ENCODE peak calls at places on chromosomes 16 and 17, in five cellular contexts. One of them, this sample, is unnamed. For H3K36me3, the result is how much of the 10 kb centered on the place peaks cover.

GRCh38 chr17:46766493-46767491 is 51.7 kb downstream of the WNT3 start:
- DNase-seq in cardiac muscle cell: no peak
- DNase-seq in CD8-positive, alpha-beta memory T cell: no peak
- DNase-seq in brain microvascular endothelial cell: no peak
- DNase-seq in PC-9: no peak
- DNase-seq in this sample: peak

GRCh38 chr16:3155972-3156371 is 21.1 kb downstream of the ZNF213 start:
- DNase-seq in cardiac muscle cell: no peak
- DNase-seq in CD8-positive, alpha-beta memory T cell: no peak
- DNase-seq in brain microvascular endothelial cell: no peak
- DNase-seq in PC-9: no peak
- DNase-seq in this sample: no peak

GRCh38 chr16:66603537-66604375 is 748 bp upstream of the CMTM3 start:
- DNase-seq in cardiac muscle cell: peak
- DNase-seq in CD8-positive, alpha-beta memory T cell: peak
- DNase-seq in brain microvascular endothelial cell: peak
- DNase-seq in PC-9: peak
- DNase-seq in this sample: peak

GRCh38 chr16:81069063-81069462 is 8.0 kb downstream of the C16orf46 start:
- DNase-seq in cardiac muscle cell: no peak
- DNase-seq in CD8-positive, alpha-beta memory T cell: no peak
- DNase-seq in brain microvascular endothelial cell: no peak
- DNase-seq in PC-9: no peak
- DNase-seq in this sample: no peak

GRCh38 chr17:55735784-55736405 is 13.2 kb upstream of the TMEM100 start:
- DNase-seq in cardiac muscle cell: peak
- DNase-seq in CD8-positive, alpha-beta memory T cell: no peak
- DNase-seq in brain microvascular endothelial cell: peak
- DNase-seq in PC-9: peak
- DNase-seq in this sample: peak

GRCh38 chr16:14374451-14375131 is 255.5 kb downstream of the PARN start:
- DNase-seq in cardiac muscle cell: peak
- DNase-seq in CD8-positive, alpha-beta memory T cell: no peak
- DNase-seq in brain microvascular endothelial cell: no peak
- DNase-seq in PC-9: no peak
- DNase-seq in this sample: no peak

GRCh38 chr17:68457168-68457538 is at the start of gene WIPI1:
- DNase-seq in cardiac muscle cell: no peak
- DNase-seq in CD8-positive, alpha-beta memory T cell: no peak
- DNase-seq in brain microvascular endothelial cell: no peak
- DNase-seq in PC-9: no peak
- DNase-seq in this sample: peak

GRCh38 chr16:15983898-15984297 is 34.5 kb downstream of the ABCC1 start:
- DNase-seq in cardiac muscle cell: no peak
- DNase-seq in CD8-positive, alpha-beta memory T cell: no peak
- DNase-seq in brain microvascular endothelial cell: no peak
- DNase-seq in PC-9: no peak
- DNase-seq in this sample: peak

GRCh38 chr17:74892974-74893911 is at the start of gene FADS6:
- DNase-seq in cardiac muscle cell: no peak
- DNase-seq in CD8-positive, alpha-beta memory T cell: no peak
- DNase-seq in brain microvascular endothelial cell: no peak
- DNase-seq in PC-9: no peak
- DNase-seq in this sample: no peak

GRCh38 chr17:29110372-29110757 is 67.4 kb downstream of the PIPOX start:
- DNase-seq in cardiac muscle cell: no peak
- DNase-seq in CD8-positive, alpha-beta memory T cell: no peak
- DNase-seq in brain microvascular endothelial cell: no peak
- DNase-seq in PC-9: no peak
- DNase-seq in this sample: no peak

GRCh38 chr17:78525511-78526160 is 51.6 kb downstream of the DNAH17 start:
- DNase-seq in cardiac muscle cell: no peak
- DNase-seq in CD8-positive, alpha-beta memory T cell: no peak
- DNase-seq in brain microvascular endothelial cell: no peak
- DNase-seq in PC-9: no peak
- DNase-seq in this sample: no peak

GRCh38 chr16:82653550-82654511 is 27.1 kb downstream of the CDH13 start:
- DNase-seq in cardiac muscle cell: peak
- DNase-seq in CD8-positive, alpha-beta memory T cell: peak
- DNase-seq in brain microvascular endothelial cell: peak
- DNase-seq in PC-9: no peak
- DNase-seq in this sample: peak

GRCh38 chr16:71666928-71667707 is 41.1 kb downstream of the MARVELD3 start:
- DNase-seq in cardiac muscle cell: no peak
- DNase-seq in CD8-positive, alpha-beta memory T cell: no peak
- DNase-seq in brain microvascular endothelial cell: no peak
- DNase-seq in PC-9: no peak
- DNase-seq in this sample: no peak

GRCh38 chr17:82235775-82236141 is 6.9 kb downstream of the SLC16A3 start:
- DNase-seq in cardiac muscle cell: no peak
- DNase-seq in CD8-positive, alpha-beta memory T cell: no peak
- DNase-seq in brain microvascular endothelial cell: no peak
- DNase-seq in PC-9: peak
- DNase-seq in this sample: no peak

GRCh38 chr16:57245472-57246113 is 534 bp downstream of the ARL2BP start:
- DNase-seq in cardiac muscle cell: peak
- DNase-seq in CD8-positive, alpha-beta memory T cell: no peak
- DNase-seq in brain microvascular endothelial cell: no peak
- DNase-seq in PC-9: no peak
- DNase-seq in this sample: no peak

GRCh38 chr16:82229800-82230619 is 60.0 kb upstream of the MPHOSPH6 start:
- DNase-seq in cardiac muscle cell: peak
- DNase-seq in CD8-positive, alpha-beta memory T cell: peak
- DNase-seq in brain microvascular endothelial cell: peak
- DNase-seq in PC-9: peak
- DNase-seq in this sample: peak

GRCh38 chr16:22623351-22623781 is 112.7 kb downstream of the NPIPB5 start:
- DNase-seq in cardiac muscle cell: no peak
- DNase-seq in CD8-positive, alpha-beta memory T cell: no peak
- DNase-seq in brain microvascular endothelial cell: no peak
- DNase-seq in PC-9: peak
- DNase-seq in this sample: no peak

GRCh38 chr17:1091885-1092284 is 87.9 kb downstream of the ABR start:
- DNase-seq in cardiac muscle cell: no peak
- DNase-seq in CD8-positive, alpha-beta memory T cell: no peak
- DNase-seq in brain microvascular endothelial cell: no peak
- DNase-seq in PC-9: no peak
- DNase-seq in this sample: no peak

GRCh38 chr17:66508896-66509843 is 206.8 kb downstream of the PRKCA start:
- DNase-seq in cardiac muscle cell: no peak
- DNase-seq in CD8-positive, alpha-beta memory T cell: no peak
- DNase-seq in brain microvascular endothelial cell: peak
- DNase-seq in PC-9: peak
- DNase-seq in this sample: peak

GRCh38 chr16:29971304-29971703 is 2.4 kb upstream of the TAOK2 start:
- DNase-seq in cardiac muscle cell: no peak
- DNase-seq in CD8-positive, alpha-beta memory T cell: no peak
- DNase-seq in brain microvascular endothelial cell: no peak
- DNase-seq in PC-9: no peak
- DNase-seq in this sample: no peak

DNA sequence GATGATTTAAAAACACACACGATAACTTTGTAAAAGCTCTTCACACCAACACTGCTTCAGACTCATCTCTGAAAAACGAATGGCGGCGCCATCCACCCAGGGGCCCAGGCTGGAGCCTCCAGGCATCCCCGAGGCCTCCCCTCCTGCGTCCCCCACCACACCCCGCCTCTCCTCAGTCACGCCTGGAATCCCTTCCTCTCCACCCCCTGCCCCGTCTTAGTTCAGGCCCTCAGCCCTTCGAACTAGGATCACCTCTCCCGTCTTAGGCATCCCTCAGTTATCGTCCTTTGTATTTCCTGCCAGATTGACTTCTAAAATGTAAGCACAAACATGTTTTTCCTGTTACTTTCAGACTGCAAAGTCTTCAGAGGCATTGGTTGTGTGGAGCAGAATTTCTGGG is 58.3 kb downstream of the NDEL1 start:
- DNase-seq in cardiac muscle cell: no peak
- DNase-seq in CD8-positive, alpha-beta memory T cell: no peak
- DNase-seq in brain microvascular endothelial cell: no peak
- DNase-seq in PC-9: no peak
- DNase-seq in this sample: no peak
- H3K36me3 ChIP-seq in cardiac muscle cell: half or more
- H3K36me3 ChIP-seq in CD8-positive, alpha-beta memory T cell: under half
- H3K36me3 ChIP-seq in brain microvascular endothelial cell: half or more
- H3K36me3 ChIP-seq in PC-9: under half
- H3K36me3 ChIP-seq in this sample: half or more

GRCh38 chr16:74679983-74680382 is 13.3 kb upstream of the RFWD3 start:
- DNase-seq in cardiac muscle cell: peak
- DNase-seq in CD8-positive, alpha-beta memory T cell: no peak
- DNase-seq in brain microvascular endothelial cell: no peak
- DNase-seq in PC-9: no peak
- DNase-seq in this sample: no peak
- H3K36me3 ChIP-seq in cardiac muscle cell: under half
- H3K36me3 ChIP-seq in CD8-positive, alpha-beta memory T cell: under half
- H3K36me3 ChIP-seq in brain microvascular endothelial cell: under half
- H3K36me3 ChIP-seq in PC-9: under half
- H3K36me3 ChIP-seq in this sample: under half

GRCh38 chr17:21007646-21008045 is 35.2 kb downstream of the USP22 start:
- DNase-seq in cardiac muscle cell: no peak
- DNase-seq in CD8-positive, alpha-beta memory T cell: no peak
- DNase-seq in brain microvascular endothelial cell: no peak
- DNase-seq in PC-9: no peak
- DNase-seq in this sample: no peak

GRCh38 chr17:21010705-21011596 is 31.9 kb downstream of the USP22 start:
- DNase-seq in cardiac muscle cell: no peak
- DNase-seq in CD8-positive, alpha-beta memory T cell: no peak
- DNase-seq in brain microvascular endothelial cell: no peak
- DNase-seq in PC-9: no peak
- DNase-seq in this sample: no peak

GRCh38 chr17:21005803-21006202 is 37.0 kb downstream of the USP22 start:
- DNase-seq in cardiac muscle cell: no peak
- DNase-seq in CD8-positive, alpha-beta memory T cell: no peak
- DNase-seq in brain microvascular endothelial cell: no peak
- DNase-seq in PC-9: no peak
- DNase-seq in this sample: no peak

GRCh38 chr17:21008992-21009671 is 33.7 kb downstream of the USP22 start:
- DNase-seq in cardiac muscle cell: no peak
- DNase-seq in CD8-positive, alpha-beta memory T cell: no peak
- DNase-seq in brain microvascular endothelial cell: no peak
- DNase-seq in PC-9: no peak
- DNase-seq in this sample: no peak

DNA sequence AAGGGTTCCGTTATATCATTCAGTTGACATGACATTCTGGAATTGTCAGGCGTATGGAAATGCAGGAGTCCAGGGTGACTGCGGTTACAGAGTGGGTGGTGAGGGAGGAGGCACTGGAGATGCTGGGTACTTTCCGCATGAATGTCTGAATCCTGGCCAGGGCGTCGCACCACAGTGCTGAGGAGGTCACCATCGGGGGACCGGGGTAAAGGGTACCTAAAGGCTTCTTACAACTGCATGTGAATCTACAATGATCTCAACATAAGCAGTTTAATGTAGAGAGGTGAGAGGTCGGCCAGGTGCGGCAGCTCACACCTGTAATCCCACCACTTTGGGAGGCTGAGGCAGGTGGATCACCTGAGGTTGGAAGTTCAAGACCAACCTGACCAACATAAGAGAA is 34.3 kb downstream of the USP22 start:
- DNase-seq in cardiac muscle cell: no peak
- DNase-seq in CD8-positive, alpha-beta memory T cell: no peak
- DNase-seq in brain microvascular endothelial cell: no peak
- DNase-seq in PC-9: no peak
- DNase-seq in this sample: no peak
- H3K36me3 ChIP-seq in cardiac muscle cell: half or more
- H3K36me3 ChIP-seq in CD8-positive, alpha-beta memory T cell: half or more
- H3K36me3 ChIP-seq in brain microvascular endothelial cell: half or more
- H3K36me3 ChIP-seq in PC-9: under half
- H3K36me3 ChIP-seq in this sample: half or more

GRCh38 chr16:1776991-1777374 is 4.0 kb upstream of the MRPS34 start:
- DNase-seq in cardiac muscle cell: no peak
- DNase-seq in CD8-positive, alpha-beta memory T cell: no peak
- DNase-seq in brain microvascular endothelial cell: no peak
- DNase-seq in PC-9: no peak
- DNase-seq in this sample: no peak
- H3K36me3 ChIP-seq in cardiac muscle cell: under half
- H3K36me3 ChIP-seq in CD8-positive, alpha-beta memory T cell: under half
- H3K36me3 ChIP-seq in brain microvascular endothelial cell: under half
- H3K36me3 ChIP-seq in PC-9: under half
- H3K36me3 ChIP-seq in this sample: half or more

This sample was measured in SJSA1.